ENCODE peak calls at places on chromosomes 12 and 14, in ten cellular contexts. W is mucosa of descending colon; Q is neural crest cell; D is activated CD4-positive, alpha-beta T cell treated with anti-CD3 and anti-CD28 coated beads, Interleukin-2, amount 50 U/mL, for 1 hour; P is activated gamma-delta T cell; B is gastrocnemius medialis; T is C1 segment of cervical spinal cord; E is GM13976; L is heart left ventricle; V is head of caudate nucleus. S is an unnamed sample.

GRCh38 chr12:16492240-16492639 is 113.7 kb downstream of the LMO3 start:
- DNase-seq in L (no peak), T (no peak), Q (no peak), D (no peak), W (no peak), P (no peak), B (no peak), V (no peak), E (no peak), S (no peak)

GRCh38 chr14:59463773-59464650 is 1.2 kb downstream of the GPR135 start:
- DNase-seq in Q (no peak), T (no peak), W (peak), V (peak), L (peak), P (peak), E (peak), D (no peak), B (no peak), S (peak)

GRCh38 chr14:73253721-73254120 is 16.4 kb downstream of the PAPLN start:
- DNase-seq in L (no peak), E (no peak), Q (no peak), B (no peak), T (no peak), V (no peak), W (peak), P (no peak), D (no peak), S (no peak)

GRCh38 chr14:74898694-74899093 is 17.0 kb downstream of the DLST start:
- DNase-seq in D (no peak), V (no peak), P (no peak), W (no peak), Q (no peak), E (no peak), T (no peak), L (no peak), B (no peak), S (no peak)

GRCh38 chr12:3071107-3071506 is 6.1 kb upstream of the TSPAN9 start:
- DNase-seq in Q (no peak), L (no peak), D (no peak), B (no peak), P (no peak), T (no peak), V (no peak), E (no peak), W (no peak), S (no peak)

GRCh38 chr14:105488781-105489606 is 2.1 kb upstream of the TEDC1 start:
- DNase-seq in V (no peak), W (no peak), L (no peak), P (no peak), B (no peak), T (no peak), D (no peak), E (no peak), Q (no peak), S (no peak)

GRCh38 chr14:92928258-92928629 is 5.3 kb downstream of the CHGA start:
- DNase-seq in D (no peak), W (no peak), L (no peak), P (no peak), E (no peak), B (no peak), Q (no peak), T (no peak), V (no peak), S (peak)

GRCh38 chr12:14454098-14454907 is 88.8 kb downstream of the ATF7IP start:
- DNase-seq in T (no peak), D (no peak), E (peak), Q (no peak), L (no peak), V (no peak), B (no peak), W (no peak), P (no peak), S (peak)

GRCh38 chr12:56086608-56087007 is 6.6 kb downstream of the ERBB3 start:
- DNase-seq in P (no peak), V (no peak), E (no peak), W (no peak), T (no peak), D (no peak), Q (no peak), B (no peak), L (no peak), S (no peak)